ENCODE peak calls at places on chromosomes 13 and 19, in ten cellular contexts. One of them, this sample, is unnamed.

GRCh38 chr19:19420570-19421301 is 15.3 kb downstream of the GATAD2A start:
- DNase-seq in astrocyte of the cerebellum: peak; percentile 33
- DNase-seq in D721Med: no peak
- DNase-seq in endothelial cell: no peak
- DNase-seq in right atrium auricular region: no peak
- DNase-seq in cardiac muscle cell: no peak
- DNase-seq in heart right ventricle: no peak
- DNase-seq in nephron progenitor cell: no peak
- DNase-seq in CD4-positive, alpha-beta T cell: no peak
- DNase-seq in WERI-Rb-1: no peak
- DNase-seq in this sample: no peak

GRCh38 chr19:51027126-51027806 is 850 bp upstream of the KLK11 start:
- DNase-seq in astrocyte of the cerebellum: no peak
- DNase-seq in D721Med: no peak
- DNase-seq in endothelial cell: no peak
- DNase-seq in right atrium auricular region: no peak
- DNase-seq in cardiac muscle cell: no peak
- DNase-seq in heart right ventricle: no peak
- DNase-seq in nephron progenitor cell: no peak
- DNase-seq in CD4-positive, alpha-beta T cell: no peak
- DNase-seq in WERI-Rb-1: no peak
- DNase-seq in this sample: peak; percentile 18

GRCh38 chr19:2610637-2611482 is 91.6 kb downstream of the GNG7 start:
- DNase-seq in astrocyte of the cerebellum: peak; percentile 87
- DNase-seq in D721Med: peak; percentile 72
- DNase-seq in endothelial cell: peak; percentile 98
- DNase-seq in right atrium auricular region: peak; percentile 97
- DNase-seq in cardiac muscle cell: peak; percentile 95
- DNase-seq in heart right ventricle: peak; percentile 92
- DNase-seq in nephron progenitor cell: peak; percentile 98
- DNase-seq in CD4-positive, alpha-beta T cell: peak; percentile 90
- DNase-seq in WERI-Rb-1: peak; percentile 92
- DNase-seq in this sample: peak; percentile 76

GRCh38 chr13:92460479-92460878 is 766.1 kb upstream of the GPC6 start:
- DNase-seq in astrocyte of the cerebellum: no peak
- DNase-seq in D721Med: no peak
- DNase-seq in endothelial cell: no peak
- DNase-seq in right atrium auricular region: no peak
- DNase-seq in cardiac muscle cell: no peak
- DNase-seq in heart right ventricle: no peak
- DNase-seq in nephron progenitor cell: no peak
- DNase-seq in CD4-positive, alpha-beta T cell: no peak
- DNase-seq in WERI-Rb-1: no peak
- DNase-seq in this sample: no peak

GRCh38 chr19:9941236-9941635 is 4.9 kb upstream of the OLFM2 start:
- DNase-seq in astrocyte of the cerebellum: no peak
- DNase-seq in D721Med: no peak
- DNase-seq in endothelial cell: no peak
- DNase-seq in right atrium auricular region: no peak
- DNase-seq in cardiac muscle cell: no peak
- DNase-seq in heart right ventricle: no peak
- DNase-seq in nephron progenitor cell: no peak
- DNase-seq in CD4-positive, alpha-beta T cell: no peak
- DNase-seq in WERI-Rb-1: no peak
- DNase-seq in this sample: no peak

GRCh38 chr13:35817642-35818576 is 313.3 kb downstream of the DCLK1 start:
- DNase-seq in astrocyte of the cerebellum: no peak
- DNase-seq in D721Med: no peak
- DNase-seq in endothelial cell: no peak
- DNase-seq in right atrium auricular region: no peak
- DNase-seq in cardiac muscle cell: no peak
- DNase-seq in heart right ventricle: no peak
- DNase-seq in nephron progenitor cell: no peak
- DNase-seq in CD4-positive, alpha-beta T cell: no peak
- DNase-seq in WERI-Rb-1: no peak
- DNase-seq in this sample: no peak

GRCh38 chr13:111944171-111944583 is 122.8 kb upstream of the SOX1 start:
- DNase-seq in astrocyte of the cerebellum: no peak
- DNase-seq in D721Med: no peak
- DNase-seq in endothelial cell: no peak
- DNase-seq in right atrium auricular region: peak; percentile 11
- DNase-seq in cardiac muscle cell: no peak
- DNase-seq in heart right ventricle: no peak
- DNase-seq in nephron progenitor cell: no peak
- DNase-seq in CD4-positive, alpha-beta T cell: no peak
- DNase-seq in WERI-Rb-1: no peak
- DNase-seq in this sample: no peak

GRCh38 chr13:32911506-32911905 is 104.7 kb upstream of the KL start:
- DNase-seq in astrocyte of the cerebellum: no peak
- DNase-seq in D721Med: peak; percentile 30
- DNase-seq in endothelial cell: peak; percentile 36
- DNase-seq in right atrium auricular region: no peak
- DNase-seq in cardiac muscle cell: peak; percentile 14
- DNase-seq in heart right ventricle: no peak
- DNase-seq in nephron progenitor cell: peak; percentile 12
- DNase-seq in CD4-positive, alpha-beta T cell: no peak
- DNase-seq in WERI-Rb-1: peak; percentile 48
- DNase-seq in this sample: peak; percentile 64

DNA sequence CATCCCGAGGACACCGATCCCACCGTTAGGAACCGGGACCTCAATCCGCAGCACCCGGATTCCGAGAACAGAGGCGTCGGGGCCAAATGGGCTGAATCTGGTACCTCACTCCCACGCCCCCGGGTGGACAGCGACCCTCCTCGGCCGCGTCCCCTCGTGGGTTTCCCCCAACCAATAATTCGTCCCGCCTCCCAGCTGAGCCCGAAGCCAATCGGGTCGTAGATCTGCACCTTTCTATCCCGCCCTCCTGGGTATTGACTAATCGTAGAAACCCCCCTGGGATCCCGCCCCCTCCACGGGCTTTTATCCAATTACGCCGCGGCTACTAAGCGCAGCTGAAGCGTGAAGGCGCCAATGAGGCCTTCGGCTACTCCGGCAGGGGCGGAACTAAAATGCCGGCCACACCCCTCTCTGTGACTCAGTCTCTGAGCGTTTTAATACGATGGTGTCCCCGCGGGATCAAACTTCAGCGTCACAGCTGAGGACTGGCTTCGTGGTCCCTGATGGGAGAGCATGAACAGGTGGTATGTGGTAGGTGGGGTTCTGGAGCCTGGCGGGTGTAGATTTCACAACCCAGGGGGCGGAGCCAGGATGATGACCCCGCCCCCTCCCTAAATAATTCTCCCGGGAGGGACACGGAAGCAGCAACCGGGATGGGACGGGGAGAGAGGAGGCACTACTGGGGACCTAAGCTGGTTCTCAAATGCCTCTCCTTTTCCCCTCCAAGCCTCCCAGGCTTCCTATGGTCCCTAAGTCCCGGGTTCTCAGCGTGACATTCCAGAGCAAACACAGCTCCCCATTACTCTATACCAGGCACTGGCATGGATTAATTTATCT is at the start of the genes CCDC159 and TMEM205:
- DNase-seq in astrocyte of the cerebellum: peak; percentile 98
- DNase-seq in D721Med: peak; percentile 92
- DNase-seq in endothelial cell: peak; percentile 96
- DNase-seq in right atrium auricular region: peak; percentile 99
- DNase-seq in cardiac muscle cell: peak; percentile 100
- DNase-seq in heart right ventricle: peak; percentile 99
- DNase-seq in nephron progenitor cell: peak; percentile 97
- DNase-seq in CD4-positive, alpha-beta T cell: peak; percentile 98
- DNase-seq in WERI-Rb-1: peak; percentile 99
- DNase-seq in this sample: peak; percentile 97
- TF ChIP-seq CTCF in astrocyte of the cerebellum: no peak
- TF ChIP-seq CTCF in D721Med: peak; percentile 24
- TF ChIP-seq CTCF in endothelial cell: no peak
- TF ChIP-seq CTCF in right atrium auricular region: no peak
- TF ChIP-seq CTCF in cardiac muscle cell: peak; percentile 7
- TF ChIP-seq CTCF in heart right ventricle: peak; percentile 11
- TF ChIP-seq CTCF in nephron progenitor cell: no peak
- TF ChIP-seq CTCF in CD4-positive, alpha-beta T cell: no peak
- TF ChIP-seq CTCF in WERI-Rb-1: peak; percentile 41
- TF ChIP-seq CTCF in this sample: no peak

DNA sequence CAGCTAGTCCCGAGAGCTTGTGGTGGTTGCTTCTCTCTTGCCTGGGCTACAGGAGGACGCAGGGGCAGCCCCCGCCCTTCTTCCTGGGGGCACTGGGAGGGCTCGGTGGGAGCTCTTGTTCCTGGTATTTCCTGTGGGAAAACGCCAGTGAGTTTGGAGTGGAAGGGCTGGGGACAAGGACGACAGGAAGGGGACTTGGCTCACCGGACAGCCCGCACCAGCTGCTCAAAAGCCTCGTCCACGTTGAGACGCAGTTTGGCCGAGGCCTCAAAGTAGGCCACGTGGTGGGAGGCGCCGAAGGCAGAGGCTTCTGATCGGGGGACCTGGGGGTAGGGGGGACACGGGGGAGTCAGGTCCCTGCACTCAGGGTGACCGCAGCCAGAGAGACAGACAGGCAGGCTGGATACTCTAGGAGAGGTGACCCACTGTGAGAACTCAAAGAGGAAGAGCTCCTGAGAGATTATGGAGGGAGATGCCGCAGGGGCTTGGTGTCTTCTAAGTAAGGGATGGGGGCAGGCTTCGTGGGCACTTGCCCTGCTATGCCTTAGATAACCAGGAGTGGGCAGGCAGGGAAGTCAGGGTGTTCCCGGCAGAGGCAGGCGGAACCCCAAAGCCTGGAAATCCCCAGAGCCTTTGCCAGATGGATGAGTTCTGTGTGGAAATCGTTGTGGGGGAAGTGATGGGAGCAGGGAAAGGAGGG is 4.3 kb downstream of the RRAS start:
- DNase-seq in astrocyte of the cerebellum: no peak
- DNase-seq in D721Med: no peak
- DNase-seq in endothelial cell: no peak
- DNase-seq in right atrium auricular region: no peak
- DNase-seq in cardiac muscle cell: no peak
- DNase-seq in heart right ventricle: no peak
- DNase-seq in nephron progenitor cell: no peak
- DNase-seq in CD4-positive, alpha-beta T cell: no peak
- DNase-seq in WERI-Rb-1: peak; percentile 42
- DNase-seq in this sample: no peak
- TF ChIP-seq CTCF in astrocyte of the cerebellum: peak; percentile 21
- TF ChIP-seq CTCF in D721Med: no peak
- TF ChIP-seq CTCF in endothelial cell: no peak
- TF ChIP-seq CTCF in right atrium auricular region: no peak
- TF ChIP-seq CTCF in cardiac muscle cell: peak; percentile 7
- TF ChIP-seq CTCF in heart right ventricle: no peak
- TF ChIP-seq CTCF in nephron progenitor cell: no peak
- TF ChIP-seq CTCF in CD4-positive, alpha-beta T cell: no peak
- TF ChIP-seq CTCF in WERI-Rb-1: peak; percentile 3
- TF ChIP-seq CTCF in this sample: no peak

GRCh38 chr19:4058696-4059492 is 7.8 kb downstream of the ZBTB7A start:
- DNase-seq in astrocyte of the cerebellum: no peak
- DNase-seq in D721Med: peak; percentile 96
- DNase-seq in endothelial cell: no peak
- DNase-seq in right atrium auricular region: no peak
- DNase-seq in cardiac muscle cell: no peak
- DNase-seq in heart right ventricle: no peak
- DNase-seq in nephron progenitor cell: no peak
- DNase-seq in CD4-positive, alpha-beta T cell: no peak
- DNase-seq in WERI-Rb-1: peak; percentile 95
- DNase-seq in this sample: no peak

GRCh38 chr19:4059931-4060620 is 6.6 kb downstream of the ZBTB7A start:
- DNase-seq in astrocyte of the cerebellum: no peak
- DNase-seq in D721Med: no peak
- DNase-seq in endothelial cell: no peak
- DNase-seq in right atrium auricular region: no peak
- DNase-seq in cardiac muscle cell: no peak
- DNase-seq in heart right ventricle: peak; percentile 74
- DNase-seq in nephron progenitor cell: no peak
- DNase-seq in CD4-positive, alpha-beta T cell: peak; percentile 28
- DNase-seq in WERI-Rb-1: no peak
- DNase-seq in this sample: peak; percentile 84

GRCh38 chr19:4060621-4061177 is 6.0 kb downstream of the ZBTB7A start:
- DNase-seq in astrocyte of the cerebellum: no peak
- DNase-seq in D721Med: no peak
- DNase-seq in endothelial cell: no peak
- DNase-seq in right atrium auricular region: no peak
- DNase-seq in cardiac muscle cell: no peak
- DNase-seq in heart right ventricle: no peak
- DNase-seq in nephron progenitor cell: no peak
- DNase-seq in CD4-positive, alpha-beta T cell: no peak
- DNase-seq in WERI-Rb-1: no peak
- DNase-seq in this sample: no peak

GRCh38 chr19:4059493-4059880 is 7.2 kb downstream of the ZBTB7A start:
- DNase-seq in astrocyte of the cerebellum: no peak
- DNase-seq in D721Med: no peak
- DNase-seq in endothelial cell: no peak
- DNase-seq in right atrium auricular region: no peak
- DNase-seq in cardiac muscle cell: no peak
- DNase-seq in heart right ventricle: no peak
- DNase-seq in nephron progenitor cell: no peak
- DNase-seq in CD4-positive, alpha-beta T cell: no peak
- DNase-seq in WERI-Rb-1: no peak
- DNase-seq in this sample: no peak

DNA sequence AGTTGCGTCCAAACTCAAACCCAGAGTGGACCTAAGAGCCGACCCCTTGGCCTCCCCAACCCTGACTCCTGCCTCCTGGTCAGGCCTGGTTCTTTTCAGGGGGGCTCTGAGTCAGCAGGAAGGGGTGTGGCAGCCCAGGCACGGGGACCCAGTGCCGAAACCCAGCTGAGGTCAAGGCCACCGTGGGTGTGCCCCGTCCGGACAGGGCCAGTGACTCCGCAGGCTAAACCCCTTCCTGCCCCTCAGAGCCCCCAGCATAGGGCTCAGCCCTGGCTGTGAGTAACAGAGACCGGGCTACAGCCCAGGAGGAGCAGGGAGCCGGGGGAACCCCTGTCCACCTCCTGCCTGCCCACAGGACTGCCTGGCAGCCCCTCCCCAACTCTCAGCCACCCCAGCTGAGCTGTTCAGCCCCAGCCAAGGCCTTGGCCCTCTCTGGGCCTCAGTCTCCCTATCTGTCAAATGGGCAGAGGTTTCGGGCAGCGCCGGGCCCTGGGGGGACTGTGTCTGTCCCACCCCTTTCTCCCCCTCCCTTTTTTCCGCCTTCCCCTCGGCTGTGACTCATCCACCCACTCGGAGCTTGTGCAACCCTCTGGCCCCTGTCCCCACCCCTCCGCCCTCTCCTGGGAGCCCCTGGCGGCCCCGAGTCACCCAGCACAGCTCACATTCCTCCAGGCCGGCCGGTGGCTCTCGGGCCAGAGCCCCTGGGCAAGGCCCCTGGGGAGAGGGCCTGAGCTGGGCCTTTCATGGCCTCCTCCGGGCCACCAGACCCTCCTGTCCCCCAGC is 8.6 kb downstream of the ZBTB7A start:
- DNase-seq in astrocyte of the cerebellum: no peak
- DNase-seq in D721Med: no peak
- DNase-seq in endothelial cell: no peak
- DNase-seq in right atrium auricular region: peak; percentile 94
- DNase-seq in cardiac muscle cell: no peak
- DNase-seq in heart right ventricle: peak; percentile 87
- DNase-seq in nephron progenitor cell: no peak
- DNase-seq in CD4-positive, alpha-beta T cell: peak; percentile 22
- DNase-seq in WERI-Rb-1: peak; percentile 78
- DNase-seq in this sample: no peak
- TF ChIP-seq CTCF in astrocyte of the cerebellum: peak; percentile 11
- TF ChIP-seq CTCF in D721Med: no peak
- TF ChIP-seq CTCF in endothelial cell: no peak
- TF ChIP-seq CTCF in right atrium auricular region: no peak
- TF ChIP-seq CTCF in cardiac muscle cell: peak; percentile 29
- TF ChIP-seq CTCF in heart right ventricle: peak; percentile 16
- TF ChIP-seq CTCF in nephron progenitor cell: no peak
- TF ChIP-seq CTCF in CD4-positive, alpha-beta T cell: no peak
- TF ChIP-seq CTCF in WERI-Rb-1: no peak
- TF ChIP-seq CTCF in this sample: no peak

GRCh38 chr13:37473035-37473434 is 125.5 kb downstream of the POSTN start:
- DNase-seq in astrocyte of the cerebellum: no peak
- DNase-seq in D721Med: no peak
- DNase-seq in endothelial cell: no peak
- DNase-seq in right atrium auricular region: no peak
- DNase-seq in cardiac muscle cell: no peak
- DNase-seq in heart right ventricle: no peak
- DNase-seq in nephron progenitor cell: no peak
- DNase-seq in CD4-positive, alpha-beta T cell: no peak
- DNase-seq in WERI-Rb-1: no peak
- DNase-seq in this sample: no peak
- TF ChIP-seq CTCF in astrocyte of the cerebellum: no peak
- TF ChIP-seq CTCF in D721Med: peak; percentile 1
- TF ChIP-seq CTCF in endothelial cell: peak; percentile 56
- TF ChIP-seq CTCF in right atrium auricular region: no peak
- TF ChIP-seq CTCF in cardiac muscle cell: no peak
- TF ChIP-seq CTCF in heart right ventricle: no peak
- TF ChIP-seq CTCF in nephron progenitor cell: no peak
- TF ChIP-seq CTCF in CD4-positive, alpha-beta T cell: no peak
- TF ChIP-seq CTCF in WERI-Rb-1: no peak
- TF ChIP-seq CTCF in this sample: no peak